ENCODE peak calls at places on chromosomes 16 and 17, in nine cellular contexts. F is adrenal gland, A is foreskin keratinocyte, N is cardiac muscle cell, V is LoVo, D is brain microvascular endothelial cell, O is T-cell, U is nephron progenitor cell, X is KG1. G is an unnamed sample.
A peak's percentile ranks its signal among the peaks of the same experiment; 100 is the strongest.

GRCh38 chr16:80231888-80232287 is 308.9 kb upstream of the DYNLRB2 start:
- DNase-seq in F (no peak), A (peak; percentile 85), N (peak; percentile 1), V (no peak), D (peak; percentile 92), O (no peak), U (no peak), X (no peak), G (no peak)

GRCh38 chr17:12365805-12366204 is 299.9 kb upstream of the MYOCD start:
- DNase-seq in F (no peak), A (no peak), N (no peak), V (no peak), D (no peak), O (no peak), U (no peak), X (no peak), G (no peak)

GRCh38 chr17:48004973-48005372 is 32.6 kb downstream of the COPZ2 start:
- DNase-seq in F (no peak), A (no peak), N (no peak), V (no peak), D (no peak), O (no peak), U (no peak), X (no peak), G (no peak)

GRCh38 chr17:80762076-80762475 is 217.4 kb downstream of the RPTOR start:
- DNase-seq in F (no peak), A (no peak), N (no peak), V (no peak), D (no peak), O (no peak), U (no peak), X (no peak), G (no peak)

GRCh38 chr17:63973930-63974593 is 1.3 kb upstream of the SCN4A start:
- DNase-seq in F (no peak), A (no peak), N (no peak), V (peak; percentile 28), D (no peak), O (no peak), U (no peak), X (no peak), G (no peak)

GRCh38 chr17:73733527-73733926 is 89.3 kb upstream of the SDK2 start:
- DNase-seq in F (no peak), A (no peak), N (no peak), V (no peak), D (no peak), O (no peak), U (no peak), X (no peak), G (no peak)

GRCh38 chr16:85027349-85027967 is at the start of gene KIAA0513:
- DNase-seq in F (peak; percentile 95), A (peak; percentile 59), N (peak; percentile 96), V (peak; percentile 92), D (peak; percentile 72), O (peak; percentile 92), U (peak; percentile 98), X (peak; percentile 96), G (peak; percentile 96)

GRCh38 chr16:81500833-81501521 is 56.4 kb downstream of the CMIP start:
- DNase-seq in F (no peak), A (peak; percentile 87), N (peak; percentile 48), V (no peak), D (peak; percentile 59), O (no peak), U (no peak), X (no peak), G (no peak)

GRCh38 chr16:85750827-85751641 is at the start of gene C16orf74:
- DNase-seq in F (peak; percentile 41), A (no peak), N (peak; percentile 65), V (peak; percentile 68), D (no peak), O (no peak), U (peak; percentile 70), X (no peak), G (peak; percentile 74)

GRCh38 chr17:36632916-36633846 is 31.8 kb downstream of the MRM1 start:
- DNase-seq in F (no peak), A (no peak), N (no peak), V (no peak), D (no peak), O (no peak), U (no peak), X (no peak), G (no peak)

GRCh38 chr16:13672196-13672595 is 247.8 kb upstream of the ERCC4 start:
- DNase-seq in F (no peak), A (no peak), N (no peak), V (no peak), D (no peak), O (no peak), U (no peak), X (no peak), G (no peak)

GRCh38 chr17:59783221-59784016 is 76.0 kb downstream of the VMP1 start:
- DNase-seq in F (no peak), A (peak; percentile 75), N (peak; percentile 67), V (peak; percentile 62), D (peak; percentile 56), O (no peak), U (no peak), X (no peak), G (no peak)

GRCh38 chr17:17412331-17412730 is 64.5 kb upstream of the MED9 start:
- DNase-seq in F (no peak), A (peak; percentile 63), N (peak; percentile 60), V (no peak), D (peak; percentile 79), O (no peak), U (no peak), X (no peak), G (no peak)

GRCh38 chr17:74860229-74860998 is 729 bp upstream of the GRIN2C start:
- DNase-seq in F (no peak), A (no peak), N (no peak), V (no peak), D (no peak), O (no peak), U (no peak), X (no peak), G (no peak)

GRCh38 chr17:27810211-27810901 is 10.0 kb upstream of the NOS2 start:
- DNase-seq in F (no peak), A (no peak), N (no peak), V (no peak), D (no peak), O (no peak), U (no peak), X (no peak), G (no peak)

GRCh38 chr17:57999496-58000017 is 7.5 kb downstream of the SRSF1 start:
- DNase-seq in F (no peak), A (no peak), N (peak; percentile 84), V (peak; percentile 74), D (peak; percentile 31), O (no peak), U (peak; percentile 27), X (peak; percentile 66), G (no peak)

GRCh38 chr16:76639685-76640289 is 362.6 kb downstream of the CNTNAP4 start:
- DNase-seq in F (no peak), A (no peak), N (peak; percentile 44), V (peak; percentile 6), D (no peak), O (no peak), U (peak; percentile 28), X (peak; percentile 5), G (peak; percentile 59)

GRCh38 chr16:26276289-26276688 is 584.5 kb downstream of the HS3ST4 start:
- DNase-seq in F (no peak), A (no peak), N (no peak), V (no peak), D (no peak), O (no peak), U (no peak), X (no peak), G (no peak)

GRCh38 chr16:13919330-13919682 is 648 bp upstream of the ERCC4 start:
- DNase-seq in F (no peak), A (no peak), N (peak; percentile 69), V (peak; percentile 55), D (no peak), O (no peak), U (no peak), X (no peak), G (no peak)

GRCh38 chr16:56606688-56607618 is 1.4 kb upstream of the MT2A start:
- DNase-seq in F (peak; percentile 80), A (peak; percentile 99), N (peak; percentile 99), V (no peak), D (peak; percentile 97), O (no peak), U (no peak), X (no peak), G (peak; percentile 81)

GRCh38 chr17:19940722-19941464 is 36.7 kb downstream of the AKAP10 start:
- DNase-seq in F (no peak), A (peak; percentile 8), N (peak; percentile 68), V (peak; percentile 7), D (peak; percentile 22), O (no peak), U (no peak), X (no peak), G (no peak)

GRCh38 chr16:75108792-75109731 is 7.5 kb downstream of the LDHD start:
- DNase-seq in F (peak; percentile 96), A (peak; percentile 98), N (peak; percentile 90), V (peak; percentile 54), D (peak; percentile 86), O (peak; percentile 47), U (no peak), X (peak; percentile 20), G (peak; percentile 96)